ENCODE peak calls at places on chromosomes 1 and 21, in seven cellular contexts. Z is mesendoderm, E is IMR-90, R is neuronal stem cell, F is H9, J is trophoblast cell, O is H1. P is an unnamed sample.

GRCh38 chr1:56798053-56798471 is 21.1 kb downstream of the FYB2 start:
- DNase-seq in R (no peak), J (no peak), F (no peak), O (no peak), E (peak; percentile 62), Z (peak; percentile 83), P (peak; percentile 74)

GRCh38 chr1:19798486-19799232 is 1.1 kb downstream of the TMCO4 start:
- DNase-seq in Z (no peak), E (no peak), J (peak; percentile 17), O (no peak), F (no peak), R (no peak), P (no peak)

GRCh38 chr1:161082996-161083742 is 6.2 kb downstream of the NECTIN4 start:
- DNase-seq in J (peak; percentile 99), O (no peak), E (peak; percentile 92), R (no peak), Z (peak; percentile 93), F (no peak), P (peak; percentile 97)

GRCh38 chr1:186078245-186078644 is 296.8 kb downstream of the TPR start:
- DNase-seq in E (no peak), R (no peak), J (no peak), Z (no peak), F (no peak), O (no peak), P (peak; percentile 59)

GRCh38 chr21:21851657-21852056 is 853.4 kb downstream of the NCAM2 start:
- DNase-seq in E (peak; percentile 13), F (no peak), O (no peak), J (no peak), R (no peak), Z (no peak), P (no peak)

GRCh38 chr1:59643526-59643925 is 171.2 kb upstream of the HOOK1 start:
- DNase-seq in J (no peak), Z (no peak), F (no peak), R (no peak), E (no peak), O (no peak), P (no peak)

GRCh38 chr1:228374711-228375577 is 31.7 kb downstream of the TRIM11 start:
- DNase-seq in F (no peak), J (no peak), Z (no peak), E (peak; percentile 94), R (no peak), O (no peak), P (no peak)

GRCh38 chr1:214454619-214455396 is 96.6 kb downstream of the PTPN14 start:
- DNase-seq in E (peak; percentile 91), Z (peak; percentile 60), J (no peak), O (no peak), R (no peak), F (no peak), P (peak; percentile 73)

GRCh38 chr1:75316230-75316629 is 182.0 kb downstream of the LHX8 start:
- DNase-seq in O (no peak), R (no peak), E (no peak), J (no peak), F (no peak), Z (peak; percentile 69), P (no peak)

GRCh38 chr1:119448112-119448511 is 33.2 kb downstream of the HSD3B2 start:
- DNase-seq in E (no peak), O (peak; percentile 77), R (no peak), J (peak; percentile 14), Z (peak; percentile 30), F (peak; percentile 53), P (no peak)

GRCh38 chr1:92797961-92798360 is 13.1 kb upstream of the EVI5 start:
- DNase-seq in Z (no peak), O (no peak), E (peak; percentile 86), R (no peak), J (peak; percentile 51), F (no peak), P (peak; percentile 39)

GRCh38 chr1:117009132-117009531 is 7.6 kb downstream of the CD101 start:
- DNase-seq in E (no peak), J (no peak), R (no peak), Z (no peak), O (no peak), F (no peak), P (no peak)

GRCh38 chr1:166064324-166064926 is 102.4 kb downstream of the FAM78B start:
- DNase-seq in Z (peak; percentile 37), J (no peak), E (no peak), F (no peak), R (no peak), O (no peak), P (no peak)

GRCh38 chr21:33069994-33070811 is at the start of gene OLIG1:
- DNase-seq in O (peak; percentile 87), J (peak; percentile 52), Z (peak; percentile 72), F (peak; percentile 82), E (peak; percentile 10), R (peak; percentile 44), P (peak; percentile 19)

GRCh38 chr1:179926494-179927205 is 28.0 kb upstream of the CEP350 start:
- DNase-seq in E (peak; percentile 81), R (no peak), F (no peak), O (no peak), Z (no peak), J (peak; percentile 89), P (peak; percentile 58)

GRCh38 chr1:9315411-9316079 is 22.9 kb downstream of the SPSB1 start:
- DNase-seq in F (no peak), E (peak; percentile 91), J (no peak), O (no peak), R (no peak), Z (no peak), P (peak; percentile 90)

GRCh38 chr21:28729887-28730286 is 262.8 kb downstream of the LTN1 start:
- DNase-seq in Z (no peak), E (no peak), R (no peak), F (no peak), O (no peak), J (no peak), P (no peak)

GRCh38 chr1:162118063-162118462 is 48.6 kb downstream of the NOS1AP start:
- DNase-seq in Z (no peak), J (no peak), E (no peak), F (no peak), O (no peak), R (no peak), P (no peak)

GRCh38 chr1:151175910-151176309 is at the start of gene TMOD4:
- DNase-seq in F (no peak), R (no peak), E (peak; percentile 28), J (no peak), O (no peak), Z (peak; percentile 48), P (peak; percentile 19)

GRCh38 chr1:42043182-42043581 is 110.0 kb upstream of the GUCA2B start:
- DNase-seq in E (no peak), R (no peak), J (peak; percentile 38), O (no peak), Z (no peak), F (no peak), P (no peak)

GRCh38 chr1:94039871-94040569 is 80.9 kb downstream of the ABCA4 start:
- DNase-seq in R (no peak), Z (no peak), E (no peak), F (no peak), J (no peak), O (no peak), P (peak; percentile 88)

GRCh38 chr1:15948091-15948591 is 27.8 kb downstream of the ZBTB17 start:
- DNase-seq in O (no peak), Z (peak; percentile 60), J (peak; percentile 25), R (no peak), F (no peak), E (no peak), P (peak; percentile 12)

GRCh38 chr1:31765041-31765467 is 914 bp upstream of the ADGRB2 start:
- DNase-seq in R (no peak), J (peak; percentile 7), Z (peak; percentile 59), F (no peak), E (peak; percentile 19), O (no peak), P (no peak)

GRCh38 chr1:210437781-210438180 is 109.1 kb downstream of the HHAT start:
- DNase-seq in E (peak; percentile 19), O (no peak), F (no peak), Z (no peak), R (no peak), J (peak; percentile 19), P (peak; percentile 6)

GRCh38 chr1:219798283-219799030 is 129.9 kb downstream of the SLC30A10 start:
- DNase-seq in E (peak; percentile 82), R (no peak), O (no peak), Z (no peak), F (no peak), J (peak; percentile 16), P (peak; percentile 48)

GRCh38 chr1:220991959-220992704 is 112.9 kb downstream of the HLX start:
- DNase-seq in E (peak; percentile 21), O (no peak), F (no peak), R (no peak), J (no peak), Z (no peak), P (peak; percentile 81)
- H2AK5ac ChIP-seq in E (no peak overlapping the region), O (no peak overlapping the region), F (no peak overlapping the region), R (no peak overlapping the region), J (no peak overlapping the region), Z (no peak overlapping the region), P (no peak overlapping the region)

DNA sequence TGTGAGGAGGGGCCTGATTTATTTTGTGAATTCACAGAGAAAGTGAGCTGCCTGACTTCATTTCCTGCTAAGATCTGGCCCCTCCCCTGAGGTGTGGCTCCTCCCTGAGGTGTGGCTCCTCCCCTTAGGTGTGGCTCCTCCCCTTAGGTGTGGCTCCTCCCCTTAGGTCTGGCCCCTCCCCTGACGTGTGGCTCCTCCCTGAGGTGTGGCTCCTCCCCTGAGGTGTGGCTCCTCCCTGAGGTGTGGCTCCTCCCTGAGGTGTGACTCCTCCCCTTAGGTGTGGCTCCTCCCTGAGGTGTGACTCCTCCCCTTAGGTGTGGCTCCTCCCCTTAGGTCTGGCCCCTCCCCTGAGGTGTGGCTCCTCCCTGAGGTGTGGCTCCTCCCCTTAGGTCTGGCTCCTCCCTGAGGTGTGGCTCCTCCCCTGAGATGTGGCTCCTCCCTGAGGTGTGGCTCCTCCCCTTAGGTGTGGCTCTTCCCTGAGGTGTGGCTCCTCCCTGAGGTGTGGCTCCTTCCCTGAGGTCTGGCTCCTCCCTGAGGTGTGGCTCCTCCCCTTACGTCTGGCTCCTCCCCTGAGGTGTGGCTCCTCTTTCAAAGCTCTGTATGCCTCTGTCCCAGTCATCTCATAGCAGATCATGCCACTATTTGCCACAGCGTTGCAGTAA is 26.9 kb upstream of the LRRC3 start:
- DNase-seq in F (peak; percentile 88), J (peak; percentile 71), R (no peak), E (no peak), O (peak; percentile 83), Z (peak; percentile 83), P (peak; percentile 2)
- H2AK5ac ChIP-seq in F (no peak overlapping the region), J (no peak overlapping the region), R (no peak overlapping the region), E (no peak overlapping the region), O (no peak overlapping the region), Z (no peak overlapping the region), P (no peak overlapping the region)

DNA sequence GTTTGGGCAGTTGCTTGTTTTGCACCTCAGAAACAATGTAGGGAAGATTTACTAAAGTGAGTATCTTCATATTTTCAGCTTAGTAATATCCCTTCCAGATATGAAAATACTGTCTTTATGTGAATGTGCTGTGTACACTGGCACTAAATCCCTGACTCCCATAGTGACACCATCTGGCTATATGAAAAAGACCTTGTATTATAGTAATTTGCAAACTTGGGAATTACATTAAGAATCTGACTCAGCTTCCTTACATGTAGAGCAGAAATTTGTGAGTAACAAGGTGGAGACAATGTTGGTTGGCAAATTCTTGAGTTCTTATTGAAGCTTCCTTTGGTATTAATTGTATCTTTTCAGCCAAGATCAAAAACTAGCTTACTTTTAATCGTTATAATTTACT is 24.7 kb downstream of the AGO4 start:
- DNase-seq in F (no peak), O (no peak), Z (no peak), E (peak; percentile 24), J (no peak), R (no peak), P (no peak)
- H2AK5ac ChIP-seq in F (no peak overlapping the region), O (no peak overlapping the region), Z (no peak overlapping the region), E (no peak overlapping the region), J (no peak overlapping the region), R (no peak overlapping the region), P (no peak overlapping the region)

GRCh38 chr1:203557958-203558760 is 64.2 kb downstream of the OPTC start:
- DNase-seq in Z (peak; percentile 93), O (no peak), R (no peak), J (peak; percentile 95), F (no peak), E (peak; percentile 100), P (peak; percentile 96)
- H2AK5ac ChIP-seq in Z (peak overlapping the region; percentile 72), O (no peak overlapping the region), R (no peak overlapping the region), J (no peak overlapping the region), F (no peak overlapping the region), E (peak overlapping the region; percentile 95), P (no peak overlapping the region)

P was measured in mesenchymal stem cell.